ENCODE peak calls at places on chromosomes 3 and 15, in six cellular contexts. One of them, this sample, is unnamed.

GRCh38 chr15:74315626-74316025 is 51.8 kb downstream of the CYP11A1 start:
- DNase-seq in HT-29: no peak
- DNase-seq in non-pigmented ciliary epithelial cell: no peak
- DNase-seq in stimulated activated CD8-positive, alpha-beta memory T cell treated with anti-CD3 and anti-CD28 coated beads, Interleukin-4, amount 100 ng/mL, for 1 hour: no peak
- DNase-seq in activated T-helper 1 cell treated with Interleukin-2 at 50 U/mL for 16 hours: no peak
- DNase-seq in Calu3: no peak
- DNase-seq in this sample: no peak

GRCh38 chr3:186303985-186304384 is 58.0 kb downstream of the DGKG start:
- DNase-seq in HT-29: no peak
- DNase-seq in non-pigmented ciliary epithelial cell: no peak
- DNase-seq in stimulated activated CD8-positive, alpha-beta memory T cell treated with anti-CD3 and anti-CD28 coated beads, Interleukin-4, amount 100 ng/mL, for 1 hour: no peak
- DNase-seq in activated T-helper 1 cell treated with Interleukin-2 at 50 U/mL for 16 hours: no peak
- DNase-seq in Calu3: no peak
- DNase-seq in this sample: no peak

GRCh38 chr3:123089611-123090301 is 22.9 kb downstream of the PDIA5 start:
- DNase-seq in HT-29: no peak
- DNase-seq in non-pigmented ciliary epithelial cell: no peak
- DNase-seq in stimulated activated CD8-positive, alpha-beta memory T cell treated with anti-CD3 and anti-CD28 coated beads, Interleukin-4, amount 100 ng/mL, for 1 hour: no peak
- DNase-seq in activated T-helper 1 cell treated with Interleukin-2 at 50 U/mL for 16 hours: no peak
- DNase-seq in Calu3: no peak
- DNase-seq in this sample: no peak

GRCh38 chr15:73264881-73265280 is 103.9 kb downstream of the HCN4 start:
- DNase-seq in HT-29: no peak
- DNase-seq in non-pigmented ciliary epithelial cell: no peak
- DNase-seq in stimulated activated CD8-positive, alpha-beta memory T cell treated with anti-CD3 and anti-CD28 coated beads, Interleukin-4, amount 100 ng/mL, for 1 hour: no peak
- DNase-seq in activated T-helper 1 cell treated with Interleukin-2 at 50 U/mL for 16 hours: no peak
- DNase-seq in Calu3: no peak
- DNase-seq in this sample: no peak

GRCh38 chr15:70436428-70436827 is 326.9 kb downstream of the UACA start:
- DNase-seq in HT-29: no peak
- DNase-seq in non-pigmented ciliary epithelial cell: no peak
- DNase-seq in stimulated activated CD8-positive, alpha-beta memory T cell treated with anti-CD3 and anti-CD28 coated beads, Interleukin-4, amount 100 ng/mL, for 1 hour: no peak
- DNase-seq in activated T-helper 1 cell treated with Interleukin-2 at 50 U/mL for 16 hours: no peak
- DNase-seq in Calu3: no peak
- DNase-seq in this sample: no peak

GRCh38 chr15:81820236-81820635 is 225.6 kb downstream of the MEX3B start:
- DNase-seq in HT-29: no peak
- DNase-seq in non-pigmented ciliary epithelial cell: no peak
- DNase-seq in stimulated activated CD8-positive, alpha-beta memory T cell treated with anti-CD3 and anti-CD28 coated beads, Interleukin-4, amount 100 ng/mL, for 1 hour: no peak
- DNase-seq in activated T-helper 1 cell treated with Interleukin-2 at 50 U/mL for 16 hours: no peak
- DNase-seq in Calu3: no peak
- DNase-seq in this sample: no peak

GRCh38 chr3:190074817-190075216 is 45.9 kb downstream of the P3H2 start:
- DNase-seq in HT-29: no peak
- DNase-seq in non-pigmented ciliary epithelial cell: no peak
- DNase-seq in stimulated activated CD8-positive, alpha-beta memory T cell treated with anti-CD3 and anti-CD28 coated beads, Interleukin-4, amount 100 ng/mL, for 1 hour: no peak
- DNase-seq in activated T-helper 1 cell treated with Interleukin-2 at 50 U/mL for 16 hours: no peak
- DNase-seq in Calu3: no peak
- DNase-seq in this sample: no peak

GRCh38 chr15:58279106-58279505 is 140.9 kb downstream of the AQP9 start:
- DNase-seq in HT-29: no peak
- DNase-seq in non-pigmented ciliary epithelial cell: no peak
- DNase-seq in stimulated activated CD8-positive, alpha-beta memory T cell treated with anti-CD3 and anti-CD28 coated beads, Interleukin-4, amount 100 ng/mL, for 1 hour: no peak
- DNase-seq in activated T-helper 1 cell treated with Interleukin-2 at 50 U/mL for 16 hours: no peak
- DNase-seq in Calu3: no peak
- DNase-seq in this sample: no peak

GRCh38 chr3:116051040-116051439 is 394.2 kb downstream of the LSAMP start:
- DNase-seq in HT-29: no peak
- DNase-seq in non-pigmented ciliary epithelial cell: no peak
- DNase-seq in stimulated activated CD8-positive, alpha-beta memory T cell treated with anti-CD3 and anti-CD28 coated beads, Interleukin-4, amount 100 ng/mL, for 1 hour: no peak
- DNase-seq in activated T-helper 1 cell treated with Interleukin-2 at 50 U/mL for 16 hours: no peak
- DNase-seq in Calu3: no peak
- DNase-seq in this sample: no peak

GRCh38 chr3:46076606-46077005 is 49.3 kb upstream of the XCR1 start:
- DNase-seq in HT-29: peak
- DNase-seq in non-pigmented ciliary epithelial cell: no peak
- DNase-seq in stimulated activated CD8-positive, alpha-beta memory T cell treated with anti-CD3 and anti-CD28 coated beads, Interleukin-4, amount 100 ng/mL, for 1 hour: no peak
- DNase-seq in activated T-helper 1 cell treated with Interleukin-2 at 50 U/mL for 16 hours: no peak
- DNase-seq in Calu3: no peak
- DNase-seq in this sample: no peak

GRCh38 chr3:190092250-190092649 is 28.4 kb downstream of the P3H2 start:
- DNase-seq in HT-29: no peak
- DNase-seq in non-pigmented ciliary epithelial cell: no peak
- DNase-seq in stimulated activated CD8-positive, alpha-beta memory T cell treated with anti-CD3 and anti-CD28 coated beads, Interleukin-4, amount 100 ng/mL, for 1 hour: no peak
- DNase-seq in activated T-helper 1 cell treated with Interleukin-2 at 50 U/mL for 16 hours: no peak
- DNase-seq in Calu3: no peak
- DNase-seq in this sample: no peak

GRCh38 chr3:16028604-16029003 is 145.9 kb upstream of the GALNT15 start:
- DNase-seq in HT-29: no peak
- DNase-seq in non-pigmented ciliary epithelial cell: peak
- DNase-seq in stimulated activated CD8-positive, alpha-beta memory T cell treated with anti-CD3 and anti-CD28 coated beads, Interleukin-4, amount 100 ng/mL, for 1 hour: no peak
- DNase-seq in activated T-helper 1 cell treated with Interleukin-2 at 50 U/mL for 16 hours: no peak
- DNase-seq in Calu3: no peak
- DNase-seq in this sample: no peak

GRCh38 chr3:42799376-42799775 is 4.9 kb downstream of the HIGD1A start:
- DNase-seq in HT-29: no peak
- DNase-seq in non-pigmented ciliary epithelial cell: no peak
- DNase-seq in stimulated activated CD8-positive, alpha-beta memory T cell treated with anti-CD3 and anti-CD28 coated beads, Interleukin-4, amount 100 ng/mL, for 1 hour: no peak
- DNase-seq in activated T-helper 1 cell treated with Interleukin-2 at 50 U/mL for 16 hours: no peak
- DNase-seq in Calu3: no peak
- DNase-seq in this sample: no peak

GRCh38 chr3:76199382-76199781 is 414.0 kb upstream of the ZNF717 start:
- DNase-seq in HT-29: no peak
- DNase-seq in non-pigmented ciliary epithelial cell: no peak
- DNase-seq in stimulated activated CD8-positive, alpha-beta memory T cell treated with anti-CD3 and anti-CD28 coated beads, Interleukin-4, amount 100 ng/mL, for 1 hour: no peak
- DNase-seq in activated T-helper 1 cell treated with Interleukin-2 at 50 U/mL for 16 hours: no peak
- DNase-seq in Calu3: no peak
- DNase-seq in this sample: no peak

GRCh38 chr3:128313181-128313725 is 153.4 kb downstream of the DNAJB8 start:
- DNase-seq in HT-29: no peak
- DNase-seq in non-pigmented ciliary epithelial cell: no peak
- DNase-seq in stimulated activated CD8-positive, alpha-beta memory T cell treated with anti-CD3 and anti-CD28 coated beads, Interleukin-4, amount 100 ng/mL, for 1 hour: no peak
- DNase-seq in activated T-helper 1 cell treated with Interleukin-2 at 50 U/mL for 16 hours: no peak
- DNase-seq in Calu3: no peak
- DNase-seq in this sample: no peak

GRCh38 chr3:106745344-106746168 is 631.7 kb upstream of the CCDC54 start:
- DNase-seq in HT-29: no peak
- DNase-seq in non-pigmented ciliary epithelial cell: peak
- DNase-seq in stimulated activated CD8-positive, alpha-beta memory T cell treated with anti-CD3 and anti-CD28 coated beads, Interleukin-4, amount 100 ng/mL, for 1 hour: no peak
- DNase-seq in activated T-helper 1 cell treated with Interleukin-2 at 50 U/mL for 16 hours: no peak
- DNase-seq in Calu3: no peak
- DNase-seq in this sample: no peak